ENCODE peak calls at places on chromosome 4, in four cellular contexts. Y is OCI-LY7, X is HCT116, E is gastrocnemius medialis. K is an unnamed sample. For H3K9me3 and H3K4me1, the result is how much of the 10 kb centered on the place peaks cover.

GRCh38 chr4:28443786-28444412 is 1583.3 kb downstream of the STIM2 start:
- DNase-seq in Y (no peak), X (no peak), E (no peak), K (no peak)

GRCh38 chr4:30718889-30719252 is 1.3 kb upstream of the PCDH7 start:
- DNase-seq in X (no peak), E (no peak), Y (no peak), K (no peak)

GRCh38 chr4:141905751-141906150 is 269.4 kb downstream of the IL15 start:
- DNase-seq in E (no peak), Y (no peak), X (no peak), K (no peak)

GRCh38 chr4:107689912-107690587 is 30.0 kb downstream of the PAPSS1 start:
- DNase-seq in E (no peak), Y (no peak), X (peak), K (no peak)

GRCh38 chr4:145881991-145882390 is 56.6 kb downstream of the ZNF827 start:
- DNase-seq in E (no peak), X (no peak), Y (peak), K (no peak)

GRCh38 chr4:48780867-48781219 is 764 bp upstream of the FRYL start:
- DNase-seq in Y (peak), X (no peak), E (peak), K (no peak)

GRCh38 chr4:53136954-53137353 is 228.9 kb downstream of the SCFD2 start:
- DNase-seq in E (no peak), Y (no peak), X (no peak), K (no peak)

GRCh38 chr4:48778431-48779094 is 1.5 kb downstream of the FRYL start:
- DNase-seq in E (no peak), X (no peak), Y (no peak), K (no peak)

GRCh38 chr4:82561745-82562552 is at the start of gene TMEM150C:
- DNase-seq in X (no peak), E (no peak), Y (no peak), K (no peak)

GRCh38 chr4:5988086-5988845 is 30.0 kb downstream of the C4orf50 start:
- DNase-seq in E (no peak), Y (no peak), X (no peak), K (no peak)

GRCh38 chr4:453267-453666 is 45.7 kb downstream of the ZNF721 start:
- DNase-seq in Y (no peak), X (no peak), E (no peak), K (no peak)
- H3K9me3 ChIP-seq in Y (half or more), X (half or more), E (under half), K (half or more)

DNA sequence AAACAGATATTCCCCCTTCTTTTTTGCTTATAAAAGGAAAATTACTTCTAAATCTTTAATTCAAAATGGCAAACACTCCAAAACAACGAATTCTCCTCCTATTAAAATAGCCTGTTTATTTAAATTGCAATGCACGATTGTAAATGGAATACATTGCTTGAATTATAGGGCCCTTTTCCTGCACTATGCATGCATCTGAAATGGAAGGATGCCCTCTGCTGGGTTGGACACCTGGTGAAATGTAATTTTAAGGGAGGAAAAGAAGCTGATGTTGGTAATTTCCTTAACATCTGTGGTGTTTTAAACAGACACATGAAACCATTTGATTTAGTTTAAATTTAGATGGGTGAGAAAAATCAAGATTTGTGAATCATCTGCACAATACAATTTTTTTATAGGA is 72.8 kb downstream of the GRXCR1 start:
- DNase-seq in E (no peak), X (no peak), Y (peak), K (no peak)
- TF ChIP-seq CTCF in E (no peak), X (no peak), Y (peak), K (no peak)

GRCh38 chr4:1714303-1715001 is 2.3 kb upstream of the SLBP start:
- DNase-seq in E (no peak), Y (peak), X (no peak), K (no peak)

GRCh38 chr4:1715002-1715761 is 3.1 kb upstream of the SLBP start:
- DNase-seq in X (no peak), Y (peak), E (no peak), K (no peak)

GRCh38 chr4:1716065-1716945 is 4.2 kb upstream of the SLBP start:
- DNase-seq in E (no peak), Y (no peak), X (no peak), K (no peak)

GRCh38 chr4:1718095-1718850 is 2.9 kb downstream of the TMEM129 start:
- DNase-seq in E (no peak), X (no peak), Y (peak), K (no peak)

DNA sequence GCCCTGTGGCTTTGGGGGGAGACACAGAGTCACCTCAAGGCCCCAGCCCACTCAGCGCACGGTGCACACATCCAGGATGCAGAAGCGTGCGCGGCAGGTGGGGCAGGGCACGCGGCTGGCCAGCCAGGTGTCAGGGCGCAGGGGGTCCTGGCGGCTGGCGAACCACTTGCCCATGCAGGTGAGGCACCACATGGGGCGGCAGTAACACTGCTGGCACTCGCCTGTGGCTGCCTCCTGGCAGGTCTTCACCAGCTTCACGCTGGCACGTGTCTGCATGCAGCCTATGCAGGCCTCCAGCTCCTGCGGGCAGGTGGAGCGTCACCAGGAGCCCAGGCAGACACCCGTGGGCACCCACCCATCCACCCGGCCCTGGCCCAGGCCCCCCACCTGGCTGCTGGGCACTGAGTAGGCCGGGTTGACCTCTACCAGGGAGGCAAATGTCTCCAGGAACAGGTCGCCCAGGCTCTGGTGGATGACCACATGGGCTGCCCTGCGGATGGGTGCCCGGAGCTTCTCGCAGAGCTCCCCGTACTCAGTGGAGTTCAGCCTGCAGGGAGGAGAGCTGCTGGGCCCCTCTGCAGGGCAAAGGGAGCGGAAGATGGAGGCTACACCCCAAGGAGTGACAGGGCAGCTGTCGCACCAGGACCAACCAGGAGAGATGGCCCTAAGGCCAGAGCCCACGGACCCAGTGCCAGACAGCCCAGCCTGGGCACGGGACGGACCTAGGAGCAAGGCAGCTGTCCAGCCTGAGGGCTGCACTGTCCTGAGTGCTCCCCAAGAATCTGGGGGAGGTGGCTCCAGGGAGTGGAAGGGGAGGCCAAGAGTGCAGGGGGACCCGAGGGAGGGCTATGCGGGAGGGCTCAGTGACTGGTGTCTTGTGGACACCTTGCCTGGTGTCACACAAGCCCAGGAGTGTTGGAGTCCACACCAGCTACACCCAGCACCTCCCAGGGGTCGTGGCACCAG is 3.7 kb downstream of the TMEM129 start:
- DNase-seq in E (no peak), X (no peak), Y (peak), K (no peak)
- H3K4me1 ChIP-seq in E (under half), X (under half), Y (half or more), K (half or more)

DNA sequence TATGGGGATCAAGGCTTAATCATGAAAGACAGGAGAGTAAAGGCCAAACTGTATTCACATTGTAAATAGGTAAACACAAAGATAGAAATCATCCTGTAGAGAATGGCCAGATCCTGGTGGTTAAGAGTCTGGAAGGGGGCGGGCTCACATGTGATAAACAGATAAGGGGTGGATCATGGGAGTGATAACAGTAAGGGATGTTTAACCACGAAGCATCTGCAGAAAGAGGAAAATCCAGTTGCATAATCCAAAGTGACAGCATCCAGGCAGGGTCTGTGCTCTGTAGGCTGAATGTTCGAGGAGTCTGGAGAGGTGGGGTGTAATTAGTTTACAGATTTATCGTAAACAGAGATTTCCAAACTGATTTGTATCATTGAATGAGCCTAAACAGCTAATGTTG is 1009.9 kb upstream of the SLIT2 start:
- DNase-seq in Y (no peak), E (no peak), X (no peak), K (no peak)
- H3K9me3 ChIP-seq in Y (under half), E (under half), X (under half), K (under half)

GRCh38 chr4:41963105-41963504 is 18.5 kb upstream of the DCAF4L1 start:
- DNase-seq in X (peak), E (no peak), Y (peak), K (no peak)
- TF ChIP-seq CTCF in X (peak), E (no peak), Y (peak), K (no peak)

GRCh38 chr4:106142616-106143015 is 173.4 kb downstream of the TBCK start:
- DNase-seq in E (no peak), Y (no peak), X (no peak), K (no peak)
- H3K4me1 ChIP-seq in E (under half), Y (under half), X (under half), K (under half)

GRCh38 chr4:14254252-14254651 is 626.7 kb upstream of the BOD1L1 start:
- DNase-seq in X (no peak), E (no peak), Y (peak), K (no peak)
- H3K9me3 ChIP-seq in X (under half), E (under half), Y (under half), K (under half)

K was measured in esophagus squamous epithelium.